ENCODE peak calls at places on chromosomes 4 and X, in ten cellular contexts. W is foreskin keratinocyte, F is BJ, Q is spleen, M is ascending aorta, D is mesothelial cell of epicardium, J is nephron progenitor cell, B is upper lobe of right lung, K is WTC11, X is AG04450. O is an unnamed sample.

GRCh38 chr4:1098311-1098925 is 14.9 kb downstream of the RNF212 start:
- DNase-seq in W (no peak), F (no peak), Q (no peak), M (peak), D (peak), J (no peak), B (peak), K (no peak), X (no peak), O (no peak)

GRCh38 chr4:185112104-185112503 is 31.0 kb upstream of the SLC25A4 start:
- DNase-seq in W (peak), F (peak), Q (no peak), M (peak), D (no peak), J (no peak), B (no peak), K (no peak), X (peak), O (peak)

GRCh38 chr4:5990446-5991160 is 27.6 kb downstream of the C4orf50 start:
- DNase-seq in W (no peak), F (no peak), Q (no peak), M (peak), D (no peak), J (no peak), B (peak), K (no peak), X (no peak), O (no peak)

GRCh38 chr4:124867551-124867950 is 155.0 kb upstream of the ANKRD50 start:
- DNase-seq in W (no peak), F (no peak), Q (no peak), M (no peak), D (no peak), J (no peak), B (no peak), K (no peak), X (no peak), O (no peak)

GRCh38 chr4:176789955-176790354 is 2.8 kb downstream of the VEGFC start:
- DNase-seq in W (peak), F (no peak), Q (no peak), M (no peak), D (no peak), J (no peak), B (no peak), K (no peak), X (no peak), O (no peak)

GRCh38 chrX:11908371-11908770 is 150.3 kb downstream of the MSL3 start:
- DNase-seq in W (peak), F (no peak), Q (no peak), M (no peak), D (no peak), J (no peak), B (no peak), K (peak), X (no peak), O (no peak)

GRCh38 chr4:185358514-185359433 is 37.0 kb downstream of the LRP2BP start:
- DNase-seq in W (no peak), F (peak), Q (no peak), M (peak), D (no peak), J (no peak), B (no peak), K (no peak), X (no peak), O (no peak)

GRCh38 chrX:54248309-54248708 is 65.3 kb upstream of the FAM120C start:
- DNase-seq in W (peak), F (no peak), Q (no peak), M (no peak), D (no peak), J (no peak), B (no peak), K (no peak), X (peak), O (no peak)

GRCh38 chr4:52126946-52127345 is 75.8 kb downstream of the SPATA18 start:
- DNase-seq in W (peak), F (no peak), Q (no peak), M (no peak), D (no peak), J (no peak), B (no peak), K (no peak), X (no peak), O (no peak)

GRCh38 chr4:102554482-102554881 is 53.3 kb downstream of the NFKB1 start:
- DNase-seq in W (no peak), F (no peak), Q (no peak), M (no peak), D (no peak), J (no peak), B (no peak), K (peak), X (peak), O (no peak)

GRCh38 chr4:22389240-22389871 is 126.5 kb downstream of the ADGRA3 start:
- DNase-seq in W (peak), F (peak), Q (no peak), M (no peak), D (peak), J (peak), B (no peak), K (peak), X (peak), O (peak)
- TF ChIP-seq CTCF in W (peak), F (peak), Q (peak), M (peak), D (peak), J (peak), B (peak), K (peak), X (peak), O (peak)

DNA sequence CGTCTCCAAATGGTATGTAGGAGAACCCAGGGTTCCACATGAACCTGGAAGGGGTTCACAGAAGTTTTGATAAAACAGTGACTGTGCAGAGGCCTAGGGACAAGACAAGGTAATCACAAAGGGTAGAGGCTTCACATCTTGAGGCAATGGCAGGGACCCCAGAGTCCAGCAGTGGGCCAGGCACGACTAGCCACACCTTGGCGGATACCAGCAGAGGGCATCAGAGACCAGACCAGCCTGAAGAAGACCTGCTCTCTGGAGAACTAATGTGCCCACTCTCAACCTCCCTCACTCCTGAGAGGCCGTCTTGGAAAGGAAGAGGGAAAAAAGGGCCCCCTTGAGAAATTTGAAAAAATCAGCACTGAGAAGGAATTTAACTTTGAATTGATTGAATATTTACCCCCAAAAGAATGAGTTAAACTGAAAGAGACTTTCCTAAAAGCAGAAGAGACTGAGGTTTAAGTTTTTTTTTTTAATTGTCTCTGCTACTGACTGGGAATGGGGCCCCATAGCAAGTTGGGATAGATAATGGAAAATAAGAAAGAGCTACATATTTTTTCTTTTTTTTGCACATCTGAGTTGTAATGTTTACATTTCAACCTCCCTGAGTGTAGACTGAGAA is 243.8 kb upstream of the JADE1 start:
- DNase-seq in W (no peak), F (no peak), Q (no peak), M (no peak), D (peak), J (peak), B (peak), K (peak), X (no peak), O (no peak)
- TF ChIP-seq CTCF in W (peak), F (peak), Q (peak), M (peak), D (no peak), J (peak), B (peak), K (peak), X (peak), O (peak)

GRCh38 chr4:55186123-55186522 is 60.7 kb upstream of the KDR start:
- DNase-seq in W (no peak), F (no peak), Q (no peak), M (no peak), D (no peak), J (no peak), B (no peak), K (no peak), X (no peak), O (no peak)
- TF ChIP-seq CTCF in W (peak), F (no peak), Q (no peak), M (no peak), D (peak), J (no peak), B (no peak), K (no peak), X (peak), O (no peak)

DNA sequence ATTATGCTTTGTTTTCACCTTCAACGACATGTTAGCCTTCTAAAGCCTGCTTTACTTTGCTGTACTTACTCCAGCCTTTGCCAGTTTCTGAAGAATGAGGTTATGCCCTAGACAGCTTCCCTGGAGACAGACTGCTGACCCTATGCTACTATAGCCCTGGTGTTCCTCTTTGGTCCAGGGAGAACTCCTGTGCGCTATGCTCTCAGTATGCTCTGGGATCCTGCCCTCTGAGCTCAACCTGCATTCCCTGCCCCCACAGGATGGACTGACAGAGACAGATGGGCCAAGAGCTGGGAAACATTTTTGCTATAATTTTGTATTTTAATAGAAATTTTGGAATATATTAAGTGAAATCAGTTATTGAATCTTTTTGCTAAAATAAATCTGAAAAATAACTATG is 425.9 kb downstream of the TMA16 start:
- DNase-seq in W (no peak), F (no peak), Q (no peak), M (no peak), D (no peak), J (no peak), B (no peak), K (no peak), X (no peak), O (no peak)
- TF ChIP-seq CTCF in W (no peak), F (no peak), Q (no peak), M (no peak), D (no peak), J (no peak), B (no peak), K (no peak), X (no peak), O (no peak)

DNA sequence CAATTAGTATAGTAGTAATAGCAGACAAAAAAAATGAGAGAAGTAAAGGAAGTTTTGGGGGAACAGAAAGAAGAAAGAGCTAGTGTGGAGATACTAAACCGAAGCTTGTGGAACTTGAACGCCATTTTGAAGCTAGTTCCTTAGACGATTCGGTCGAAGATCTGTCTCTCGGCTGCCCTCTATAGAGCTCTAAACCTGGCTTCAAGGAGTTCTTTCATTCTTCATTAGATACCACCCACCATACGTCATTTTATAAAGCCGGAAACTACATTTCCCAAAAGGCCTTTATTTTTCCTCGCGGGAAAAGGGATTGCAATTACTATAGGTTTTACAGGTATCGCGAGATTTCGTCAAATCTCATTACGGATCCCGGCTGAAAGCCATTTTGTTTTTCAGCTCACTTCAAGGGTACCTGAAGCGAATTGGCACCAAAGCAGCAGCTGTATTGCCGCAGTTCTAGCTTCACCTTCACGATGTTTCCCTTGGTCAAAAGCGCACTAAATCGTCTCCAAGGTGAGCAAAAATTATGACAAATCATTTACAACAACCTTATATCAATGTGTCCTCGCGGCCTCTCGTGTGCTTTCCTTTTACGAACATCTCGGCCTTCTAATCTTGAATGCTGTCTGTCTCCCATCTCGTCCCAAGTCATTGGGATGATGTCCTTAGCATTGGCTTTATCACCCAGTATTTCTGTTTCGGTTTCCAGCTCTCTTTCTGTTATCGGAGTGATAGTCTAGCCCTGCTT is at the start of gene COX7B:
- DNase-seq in W (peak), F (peak), Q (no peak), M (peak), D (peak), J (peak), B (no peak), K (peak), X (peak), O (peak)
- TF ChIP-seq CTCF in W (peak), F (peak), Q (peak), M (peak), D (no peak), J (no peak), B (peak), K (no peak), X (peak), O (peak)

DNA sequence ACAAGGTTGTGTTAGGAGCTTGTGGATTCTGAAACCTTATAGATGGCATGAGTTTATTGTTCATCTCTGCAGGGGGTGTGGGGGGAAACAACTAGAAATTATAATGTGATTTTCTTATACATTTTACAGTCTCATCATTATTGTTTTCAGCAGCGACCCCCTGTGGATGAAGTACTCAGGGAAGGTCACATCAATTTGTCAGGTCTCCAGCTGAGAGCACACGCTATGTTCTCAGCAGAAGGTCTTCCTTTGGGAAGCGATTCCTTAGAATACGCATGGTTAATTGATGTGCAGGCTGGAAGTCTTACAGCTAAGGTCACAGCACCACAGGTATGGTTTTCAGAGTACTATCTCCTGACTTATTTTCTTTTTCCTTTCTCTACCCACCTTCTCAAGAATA is 72.2 kb downstream of the BLTP1 start:
- DNase-seq in W (no peak), F (no peak), Q (no peak), M (no peak), D (no peak), J (peak), B (no peak), K (peak), X (peak), O (no peak)
- TF ChIP-seq CTCF in W (peak), F (peak), Q (no peak), M (no peak), D (no peak), J (peak), B (peak), K (no peak), X (peak), O (peak)

GRCh38 chr4:89482248-89482647 is 174.6 kb upstream of the GPRIN3 start:
- DNase-seq in W (peak), F (no peak), Q (no peak), M (no peak), D (no peak), J (no peak), B (no peak), K (peak), X (no peak), O (no peak)
- TF ChIP-seq CTCF in W (peak), F (no peak), Q (no peak), M (no peak), D (no peak), J (no peak), B (peak), K (no peak), X (peak), O (peak)

DNA sequence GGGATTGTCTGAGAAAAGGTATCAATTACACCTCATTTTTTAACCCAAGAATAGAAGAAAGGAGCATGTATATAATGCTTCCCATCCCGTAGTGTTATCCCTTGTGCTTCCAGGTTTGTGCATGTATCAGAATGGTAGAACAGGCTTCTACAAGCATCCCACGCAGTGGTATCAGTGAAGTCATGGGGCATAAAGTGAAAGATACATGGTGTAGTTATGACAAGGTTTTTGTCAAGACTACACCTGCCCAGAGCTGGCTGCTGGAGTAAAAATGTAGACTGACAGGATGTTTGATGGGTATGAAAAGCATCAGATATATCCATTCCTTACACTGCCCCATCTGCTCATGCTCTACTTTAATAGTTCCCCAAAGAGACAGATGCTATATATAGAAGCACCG is 9.5 kb downstream of the TLR1 start:
- DNase-seq in W (peak), F (no peak), Q (no peak), M (no peak), D (no peak), J (no peak), B (no peak), K (no peak), X (no peak), O (no peak)
- TF ChIP-seq CTCF in W (no peak), F (no peak), Q (no peak), M (no peak), D (no peak), J (no peak), B (no peak), K (no peak), X (no peak), O (no peak)

O was measured in AG09319.